ENCODE peak calls at places on chromosome 11, in five cellular contexts. T is cardiac muscle cell; C is naive thymus-derived CD4-positive, alpha-beta T cell; S is choroid plexus epithelial cell; H is activated T-cell treated with anti-CD3 and anti-CD28 coated beads for 48 hours. I is an unnamed sample.

GRCh38 chr11:116578971-116579687 is 193.7 kb downstream of the BUD13 start:
- DNase-seq in T (peak; percentile 14), C (no peak), S (no peak), H (no peak), I (no peak)

GRCh38 chr11:36311926-36312592 is 16.0 kb downstream of the PRR5L start:
- DNase-seq in T (no peak), C (no peak), S (no peak), H (no peak), I (no peak)

GRCh38 chr11:115084191-115084590 is 405.9 kb downstream of the NXPE2 start:
- DNase-seq in T (no peak), C (no peak), S (no peak), H (no peak), I (no peak)

GRCh38 chr11:48142886-48143285 is 73.7 kb upstream of the OR4B1 start:
- DNase-seq in T (no peak), C (no peak), S (no peak), H (no peak), I (no peak)

GRCh38 chr11:130070829-130071205 is 1.1 kb downstream of the APLP2 start:
- DNase-seq in T (peak; percentile 42), C (no peak), S (peak; percentile 61), H (no peak), I (no peak)

GRCh38 chr11:61133956-61134662 is 27.1 kb downstream of the VPS37C start:
- DNase-seq in T (no peak), C (no peak), S (no peak), H (no peak), I (no peak)

GRCh38 chr11:117807482-117808272 is 10.7 kb upstream of the DSCAML1 start:
- DNase-seq in T (peak; percentile 73), C (peak; percentile 76), S (peak; percentile 77), H (peak; percentile 60), I (peak; percentile 46)

GRCh38 chr11:44568706-44569473 is 3.4 kb downstream of the CD82 start:
- DNase-seq in T (peak; percentile 91), C (peak; percentile 85), S (peak; percentile 97), H (peak; percentile 85), I (peak; percentile 71)

GRCh38 chr11:94665116-94665659 is 98.0 kb downstream of the PIWIL4 start:
- DNase-seq in T (no peak), C (no peak), S (no peak), H (no peak), I (no peak)

GRCh38 chr11:23755769-23756168 is 741.1 kb upstream of the LUZP2 start:
- DNase-seq in T (peak; percentile 5), C (no peak), S (peak; percentile 23), H (no peak), I (no peak)

GRCh38 chr11:96358321-96358720 is 15.3 kb upstream of the MAML2 start:
- DNase-seq in T (no peak), C (no peak), S (no peak), H (no peak), I (no peak)

GRCh38 chr11:46105902-46106301 is 15.4 kb downstream of the PHF21A start:
- DNase-seq in T (no peak), C (no peak), S (no peak), H (no peak), I (no peak)

GRCh38 chr11:75668508-75669297 is at the start of gene MAP6:
- DNase-seq in T (no peak), C (peak; percentile 46), S (no peak), H (no peak), I (no peak)

GRCh38 chr11:63951779-63952536 is 13.2 kb downstream of the NAA40 start:
- DNase-seq in T (no peak), C (peak; percentile 36), S (peak; percentile 31), H (no peak), I (no peak)

GRCh38 chr11:29518389-29519174 is 498.2 kb downstream of the KCNA4 start:
- DNase-seq in T (peak; percentile 55), C (no peak), S (peak; percentile 4), H (no peak), I (no peak)

GRCh38 chr11:119519796-119520195 is 96.8 kb upstream of the THY1 start:
- DNase-seq in T (no peak), C (no peak), S (no peak), H (no peak), I (no peak)

GRCh38 chr11:77065878-77066228 is 918 bp upstream of the CAPN5 start:
- DNase-seq in T (peak; percentile 86), C (no peak), S (peak; percentile 70), H (no peak), I (no peak)

I was measured in thoracic aorta.